ENCODE peak calls at places on chromosomes 5 and 9, in ten cellular contexts. One of them, this sample, is unnamed. For H3K4me1, the result is how much of the 10 kb centered on the place peaks cover.

GRCh38 chr9:71944754-71945409 is 33.4 kb downstream of the C9orf85 start:
- DNase-seq in CD8-positive, alpha-beta memory T cell: no peak
- DNase-seq in heart right ventricle: no peak
- DNase-seq in mesendoderm: no peak
- DNase-seq in fibroblast of lung: peak
- DNase-seq in IMR-90: no peak
- DNase-seq in Peyer's patch: no peak
- DNase-seq in neuronal stem cell: no peak
- DNase-seq in hepatocyte: no peak
- DNase-seq in A549: no peak
- DNase-seq in this sample: no peak

GRCh38 chr5:138035605-138036537 is 3.0 kb upstream of the FAM13B start:
- DNase-seq in Peyer's patch: peak
- DNase-seq in A549: peak
- DNase-seq in IMR-90: peak
- DNase-seq in neuronal stem cell: peak
- DNase-seq in hepatocyte: peak
- DNase-seq in CD8-positive, alpha-beta memory T cell: peak
- DNase-seq in fibroblast of lung: peak
- DNase-seq in heart right ventricle: no peak
- DNase-seq in mesendoderm: peak
- DNase-seq in this sample: peak

GRCh38 chr5:161009194-161009593 is 157.2 kb upstream of the ATP10B start:
- DNase-seq in fibroblast of lung: no peak
- DNase-seq in Peyer's patch: no peak
- DNase-seq in neuronal stem cell: no peak
- DNase-seq in hepatocyte: no peak
- DNase-seq in CD8-positive, alpha-beta memory T cell: no peak
- DNase-seq in mesendoderm: peak
- DNase-seq in A549: no peak
- DNase-seq in IMR-90: no peak
- DNase-seq in heart right ventricle: no peak
- DNase-seq in this sample: no peak

GRCh38 chr5:96321371-96321770 is 111.7 kb downstream of the PCSK1 start:
- DNase-seq in A549: no peak
- DNase-seq in Peyer's patch: no peak
- DNase-seq in heart right ventricle: no peak
- DNase-seq in neuronal stem cell: no peak
- DNase-seq in fibroblast of lung: no peak
- DNase-seq in IMR-90: peak
- DNase-seq in mesendoderm: no peak
- DNase-seq in hepatocyte: no peak
- DNase-seq in CD8-positive, alpha-beta memory T cell: no peak
- DNase-seq in this sample: no peak

GRCh38 chr5:317086-317811 is 4.3 kb upstream of the AHRR start:
- DNase-seq in fibroblast of lung: peak
- DNase-seq in heart right ventricle: peak
- DNase-seq in CD8-positive, alpha-beta memory T cell: no peak
- DNase-seq in mesendoderm: peak
- DNase-seq in Peyer's patch: peak
- DNase-seq in neuronal stem cell: peak
- DNase-seq in hepatocyte: peak
- DNase-seq in IMR-90: peak
- DNase-seq in A549: peak
- DNase-seq in this sample: no peak

GRCh38 chr9:135607401-135608293 is 31.7 kb downstream of the GLT6D1 start:
- DNase-seq in A549: no peak
- DNase-seq in fibroblast of lung: no peak
- DNase-seq in heart right ventricle: no peak
- DNase-seq in hepatocyte: peak
- DNase-seq in IMR-90: no peak
- DNase-seq in Peyer's patch: no peak
- DNase-seq in neuronal stem cell: no peak
- DNase-seq in mesendoderm: no peak
- DNase-seq in CD8-positive, alpha-beta memory T cell: no peak
- DNase-seq in this sample: peak

GRCh38 chr5:60334281-60334713 is 365.7 kb downstream of the DEPDC1B start:
- DNase-seq in CD8-positive, alpha-beta memory T cell: no peak
- DNase-seq in hepatocyte: no peak
- DNase-seq in A549: peak
- DNase-seq in heart right ventricle: no peak
- DNase-seq in mesendoderm: no peak
- DNase-seq in fibroblast of lung: peak
- DNase-seq in neuronal stem cell: no peak
- DNase-seq in IMR-90: peak
- DNase-seq in Peyer's patch: no peak
- DNase-seq in this sample: no peak

GRCh38 chr5:31106742-31107546 is 86.5 kb upstream of the CDH6 start:
- DNase-seq in mesendoderm: peak
- DNase-seq in CD8-positive, alpha-beta memory T cell: no peak
- DNase-seq in A549: no peak
- DNase-seq in fibroblast of lung: peak
- DNase-seq in neuronal stem cell: peak
- DNase-seq in IMR-90: peak
- DNase-seq in Peyer's patch: no peak
- DNase-seq in hepatocyte: no peak
- DNase-seq in heart right ventricle: no peak
- DNase-seq in this sample: no peak

GRCh38 chr9:33649463-33649862 is 125.4 kb downstream of the ANKRD18B start:
- DNase-seq in IMR-90: no peak
- DNase-seq in A549: no peak
- DNase-seq in CD8-positive, alpha-beta memory T cell: no peak
- DNase-seq in fibroblast of lung: no peak
- DNase-seq in mesendoderm: no peak
- DNase-seq in hepatocyte: no peak
- DNase-seq in neuronal stem cell: no peak
- DNase-seq in Peyer's patch: no peak
- DNase-seq in heart right ventricle: no peak
- DNase-seq in this sample: no peak

GRCh38 chr5:55557123-55557522 is 22.4 kb upstream of the PLPP1 start:
- DNase-seq in Peyer's patch: no peak
- DNase-seq in hepatocyte: no peak
- DNase-seq in fibroblast of lung: no peak
- DNase-seq in CD8-positive, alpha-beta memory T cell: no peak
- DNase-seq in IMR-90: no peak
- DNase-seq in heart right ventricle: no peak
- DNase-seq in mesendoderm: no peak
- DNase-seq in A549: no peak
- DNase-seq in neuronal stem cell: no peak
- DNase-seq in this sample: no peak

GRCh38 chr5:1641041-1641440 is 117.3 kb upstream of the LPCAT1 start:
- DNase-seq in A549: no peak
- DNase-seq in IMR-90: no peak
- DNase-seq in mesendoderm: no peak
- DNase-seq in fibroblast of lung: no peak
- DNase-seq in neuronal stem cell: no peak
- DNase-seq in heart right ventricle: no peak
- DNase-seq in CD8-positive, alpha-beta memory T cell: no peak
- DNase-seq in Peyer's patch: no peak
- DNase-seq in hepatocyte: no peak
- DNase-seq in this sample: no peak

GRCh38 chr5:83987513-83988292 is 267.0 kb upstream of the HAPLN1 start:
- DNase-seq in fibroblast of lung: peak
- DNase-seq in CD8-positive, alpha-beta memory T cell: no peak
- DNase-seq in IMR-90: no peak
- DNase-seq in mesendoderm: no peak
- DNase-seq in hepatocyte: no peak
- DNase-seq in A549: no peak
- DNase-seq in heart right ventricle: no peak
- DNase-seq in Peyer's patch: no peak
- DNase-seq in neuronal stem cell: no peak
- DNase-seq in this sample: no peak

GRCh38 chr5:83993803-83994202 is 273.1 kb upstream of the HAPLN1 start:
- DNase-seq in CD8-positive, alpha-beta memory T cell: no peak
- DNase-seq in heart right ventricle: no peak
- DNase-seq in Peyer's patch: no peak
- DNase-seq in IMR-90: peak
- DNase-seq in fibroblast of lung: no peak
- DNase-seq in A549: no peak
- DNase-seq in mesendoderm: no peak
- DNase-seq in neuronal stem cell: no peak
- DNase-seq in hepatocyte: no peak
- DNase-seq in this sample: no peak

GRCh38 chr5:83983852-83984251 is 263.2 kb upstream of the HAPLN1 start:
- DNase-seq in Peyer's patch: no peak
- DNase-seq in A549: no peak
- DNase-seq in CD8-positive, alpha-beta memory T cell: no peak
- DNase-seq in hepatocyte: no peak
- DNase-seq in mesendoderm: no peak
- DNase-seq in fibroblast of lung: no peak
- DNase-seq in neuronal stem cell: no peak
- DNase-seq in heart right ventricle: no peak
- DNase-seq in IMR-90: no peak
- DNase-seq in this sample: no peak

GRCh38 chr5:83991566-83992224 is 271.0 kb upstream of the HAPLN1 start:
- DNase-seq in IMR-90: peak
- DNase-seq in Peyer's patch: no peak
- DNase-seq in CD8-positive, alpha-beta memory T cell: no peak
- DNase-seq in hepatocyte: no peak
- DNase-seq in heart right ventricle: no peak
- DNase-seq in A549: no peak
- DNase-seq in fibroblast of lung: no peak
- DNase-seq in neuronal stem cell: no peak
- DNase-seq in mesendoderm: no peak
- DNase-seq in this sample: no peak

GRCh38 chr5:83988293-83988685 is 267.6 kb upstream of the HAPLN1 start:
- DNase-seq in Peyer's patch: no peak
- DNase-seq in CD8-positive, alpha-beta memory T cell: no peak
- DNase-seq in mesendoderm: no peak
- DNase-seq in IMR-90: no peak
- DNase-seq in fibroblast of lung: no peak
- DNase-seq in hepatocyte: no peak
- DNase-seq in neuronal stem cell: no peak
- DNase-seq in A549: no peak
- DNase-seq in heart right ventricle: no peak
- DNase-seq in this sample: no peak
- H3K27ac ChIP-seq in Peyer's patch: no peak
- H3K27ac ChIP-seq in CD8-positive, alpha-beta memory T cell: no peak
- H3K27ac ChIP-seq in mesendoderm: no peak
- H3K27ac ChIP-seq in IMR-90: no peak
- H3K27ac ChIP-seq in fibroblast of lung: no peak
- H3K27ac ChIP-seq in hepatocyte: no peak
- H3K27ac ChIP-seq in neuronal stem cell: no peak
- H3K27ac ChIP-seq in A549: no peak
- H3K27ac ChIP-seq in heart right ventricle: no peak
- H3K27ac ChIP-seq in this sample: no peak

DNA sequence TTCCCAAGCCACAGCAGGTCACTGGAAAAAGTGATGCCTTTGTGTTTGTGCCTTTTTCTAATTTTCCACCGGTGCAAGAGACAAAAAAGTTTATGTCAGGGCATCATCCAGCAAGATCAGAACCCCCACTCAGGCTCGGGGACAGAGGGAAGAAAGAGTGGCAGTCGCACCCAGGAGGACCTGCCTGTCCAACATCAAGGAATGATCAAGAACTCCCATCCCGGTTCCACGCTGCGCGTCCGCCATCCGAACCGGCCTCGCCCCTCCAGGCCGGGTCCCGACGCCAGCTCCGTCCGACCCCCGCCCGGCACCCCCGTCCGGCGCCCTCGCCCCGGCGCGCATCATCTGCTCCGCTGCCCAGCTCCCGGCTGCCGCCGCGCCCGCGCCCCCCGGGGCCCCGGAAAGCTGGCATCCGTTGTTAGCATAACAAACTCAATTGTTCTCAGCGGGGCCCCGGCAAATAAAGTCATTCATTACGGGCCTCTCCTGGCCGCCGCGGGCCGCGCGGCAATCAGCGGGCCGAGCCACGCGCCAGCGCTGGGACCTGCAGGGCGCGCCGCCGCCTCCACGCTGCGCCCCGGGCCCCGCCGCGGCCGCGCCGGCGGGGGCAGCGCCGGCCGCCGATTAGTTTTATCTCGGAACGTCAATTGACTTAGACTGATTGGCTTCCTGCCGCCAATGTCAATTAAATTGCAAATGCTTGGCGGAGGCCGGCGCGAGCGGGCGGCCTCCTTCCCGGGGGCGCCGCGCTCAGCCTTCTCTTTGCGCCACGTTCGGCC is 48.1 kb downstream of the PAX5 start:
- DNase-seq in fibroblast of lung: no peak
- DNase-seq in IMR-90: no peak
- DNase-seq in mesendoderm: peak
- DNase-seq in heart right ventricle: no peak
- DNase-seq in neuronal stem cell: no peak
- DNase-seq in A549: no peak
- DNase-seq in CD8-positive, alpha-beta memory T cell: no peak
- DNase-seq in Peyer's patch: no peak
- DNase-seq in hepatocyte: no peak
- DNase-seq in this sample: no peak
- H3K4me3 ChIP-seq in fibroblast of lung: no peak
- H3K4me3 ChIP-seq in IMR-90: no peak
- H3K4me3 ChIP-seq in mesendoderm: no peak
- H3K4me3 ChIP-seq in heart right ventricle: peak
- H3K4me3 ChIP-seq in neuronal stem cell: peak
- H3K4me3 ChIP-seq in A549: no peak
- H3K4me3 ChIP-seq in CD8-positive, alpha-beta memory T cell: no peak
- H3K4me3 ChIP-seq in Peyer's patch: no peak
- H3K4me3 ChIP-seq in hepatocyte: no peak
- H3K4me3 ChIP-seq in this sample: no peak

GRCh38 chr9:121744687-121745395 is 93.4 kb downstream of the DAB2IP start:
- DNase-seq in Peyer's patch: no peak
- DNase-seq in IMR-90: peak
- DNase-seq in CD8-positive, alpha-beta memory T cell: no peak
- DNase-seq in A549: no peak
- DNase-seq in hepatocyte: no peak
- DNase-seq in neuronal stem cell: no peak
- DNase-seq in heart right ventricle: no peak
- DNase-seq in mesendoderm: peak
- DNase-seq in fibroblast of lung: no peak
- DNase-seq in this sample: no peak
- H3K4me1 ChIP-seq in Peyer's patch: half or more
- H3K4me1 ChIP-seq in IMR-90: under half
- H3K4me1 ChIP-seq in CD8-positive, alpha-beta memory T cell: under half
- H3K4me1 ChIP-seq in A549: under half
- H3K4me1 ChIP-seq in hepatocyte: under half
- H3K4me1 ChIP-seq in neuronal stem cell: under half
- H3K4me1 ChIP-seq in heart right ventricle: half or more
- H3K4me1 ChIP-seq in mesendoderm: under half
- H3K4me1 ChIP-seq in fibroblast of lung: under half
- H3K4me1 ChIP-seq in this sample: under half

DNA sequence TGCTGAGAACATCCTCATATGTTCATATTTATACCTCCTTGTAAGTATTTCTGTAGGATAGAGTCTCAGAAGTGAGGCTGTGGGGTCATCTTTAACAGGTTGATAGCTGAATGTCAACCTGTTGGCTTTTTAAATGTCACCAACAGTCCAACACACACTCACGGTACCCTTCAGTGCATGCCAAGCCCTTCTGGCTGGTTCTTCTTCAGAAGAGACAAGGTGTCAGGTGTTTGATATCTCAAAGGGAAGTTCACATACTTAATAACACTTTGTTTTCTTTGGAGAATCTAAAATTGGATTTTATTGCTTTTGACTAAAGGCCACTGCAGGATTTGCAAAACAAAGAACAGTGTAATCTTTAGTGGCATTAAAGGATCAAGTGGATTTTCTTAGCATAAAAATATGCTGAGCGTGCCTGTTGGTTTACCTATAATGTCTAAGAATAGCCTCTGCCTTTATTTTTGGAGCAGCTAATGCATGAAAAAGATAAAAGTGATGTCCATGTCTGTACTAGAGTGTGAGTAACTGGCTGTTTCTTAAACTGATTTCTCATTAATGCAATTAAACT is 58.2 kb downstream of the RGS3 start:
- DNase-seq in mesendoderm: no peak
- DNase-seq in Peyer's patch: no peak
- DNase-seq in fibroblast of lung: no peak
- DNase-seq in hepatocyte: no peak
- DNase-seq in heart right ventricle: no peak
- DNase-seq in neuronal stem cell: no peak
- DNase-seq in CD8-positive, alpha-beta memory T cell: no peak
- DNase-seq in IMR-90: no peak
- DNase-seq in A549: no peak
- DNase-seq in this sample: no peak
- H3K27ac ChIP-seq in mesendoderm: no peak
- H3K27ac ChIP-seq in Peyer's patch: peak
- H3K27ac ChIP-seq in fibroblast of lung: no peak
- H3K27ac ChIP-seq in hepatocyte: peak
- H3K27ac ChIP-seq in heart right ventricle: peak
- H3K27ac ChIP-seq in neuronal stem cell: no peak
- H3K27ac ChIP-seq in CD8-positive, alpha-beta memory T cell: no peak
- H3K27ac ChIP-seq in IMR-90: no peak
- H3K27ac ChIP-seq in A549: peak
- H3K27ac ChIP-seq in this sample: no peak